ENCODE peak calls at places on chromosome 16, in nine cellular contexts. Y is body of pancreas, T is IMR-90, B is cardiac muscle cell, L is HepG2, O is upper lobe of right lung, P is AG04450, E is Caco-2, J is HCT116. G is an unnamed sample.

GRCh38 chr16:74949309-74949708 is 35.6 kb downstream of the WDR59 start:
- DNase-seq in T (no peak), E (no peak), O (no peak), B (no peak), L (no peak), P (no peak), J (no peak), Y (no peak), G (no peak)

GRCh38 chr16:88759245-88759975 is 25.6 kb downstream of the PIEZO1 start:
- DNase-seq in O (peak; percentile 84), Y (no peak), B (peak; percentile 40), E (no peak), L (peak; percentile 98), J (no peak), P (no peak), T (peak; percentile 49), G (no peak)

GRCh38 chr16:74774223-74775139 is at the start of gene FA2H:
- DNase-seq in L (peak; percentile 86), B (peak; percentile 51), Y (peak; percentile 94), O (peak; percentile 93), P (no peak), T (peak; percentile 23), J (peak; percentile 59), E (peak; percentile 100), G (peak; percentile 95)

GRCh38 chr16:23521037-23521743 is 10.9 kb upstream of the GGA2 start:
- DNase-seq in E (no peak), L (no peak), J (no peak), Y (no peak), O (no peak), P (no peak), B (no peak), T (no peak), G (no peak)

GRCh38 chr16:80759419-80760162 is 44.8 kb downstream of the CDYL2 start:
- DNase-seq in L (no peak), T (no peak), B (no peak), J (no peak), Y (no peak), O (no peak), P (no peak), E (no peak), G (no peak)

GRCh38 chr16:83967838-83968482 is at the start of gene NECAB2:
- DNase-seq in P (no peak), B (peak; percentile 36), Y (peak; percentile 38), J (no peak), O (no peak), E (peak; percentile 81), T (peak; percentile 8), L (no peak), G (peak; percentile 44)

GRCh38 chr16:85564277-85565051 is 48.7 kb upstream of the GSE1 start:
- DNase-seq in T (no peak), L (no peak), O (peak; percentile 79), J (no peak), Y (peak; percentile 47), P (no peak), E (peak; percentile 59), B (no peak), G (peak; percentile 42)

GRCh38 chr16:51638338-51639135 is 487.5 kb upstream of the SALL1 start:
- DNase-seq in P (no peak), L (no peak), E (no peak), J (no peak), O (no peak), Y (no peak), B (no peak), T (peak; percentile 6), G (no peak)

GRCh38 chr16:81401035-81401950 is 43.3 kb upstream of the CMIP start:
- DNase-seq in L (peak; percentile 12), B (peak; percentile 70), E (no peak), O (no peak), P (peak; percentile 3), J (peak; percentile 66), Y (no peak), T (peak; percentile 62), G (no peak)

GRCh38 chr16:81003064-81003463 is 3.6 kb downstream of the CMC2 start:
- DNase-seq in E (no peak), J (no peak), L (no peak), O (no peak), T (no peak), B (no peak), Y (no peak), P (no peak), G (no peak)

GRCh38 chr16:383326-384020 is 1.7 kb upstream of the PGAP6 start:
- DNase-seq in B (no peak), O (no peak), E (no peak), T (no peak), J (peak; percentile 59), P (no peak), L (no peak), Y (peak; percentile 76), G (peak; percentile 88)

GRCh38 chr16:69108905-69109252 is 3.4 kb downstream of the HAS3 start:
- DNase-seq in T (no peak), Y (no peak), J (no peak), O (peak; percentile 45), P (no peak), L (no peak), B (no peak), E (no peak), G (no peak)

GRCh38 chr16:69111216-69111615 is 5.8 kb downstream of the HAS3 start:
- DNase-seq in B (no peak), P (no peak), J (no peak), L (no peak), Y (no peak), O (peak; percentile 36), T (no peak), E (no peak), G (no peak)

GRCh38 chr16:69109486-69110270 is 4.2 kb downstream of the HAS3 start:
- DNase-seq in L (no peak), O (peak; percentile 62), Y (no peak), B (no peak), E (no peak), T (no peak), P (no peak), J (no peak), G (no peak)

GRCh38 chr16:69111831-69112230 is 6.4 kb downstream of the HAS3 start:
- DNase-seq in J (no peak), O (peak; percentile 50), B (no peak), Y (no peak), L (no peak), E (no peak), P (no peak), T (no peak), G (peak; percentile 63)

GRCh38 chr16:69110406-69110805 is 5.0 kb downstream of the HAS3 start:
- DNase-seq in T (no peak), L (no peak), Y (no peak), O (peak; percentile 15), B (no peak), E (no peak), P (no peak), J (no peak), G (no peak)
- H3K9me3 ChIP-seq in T (no peaks in the 10 kb centered on the region), L (no peaks in the 10 kb centered on the region), Y (no peaks in the 10 kb centered on the region), O (no peaks in the 10 kb centered on the region), B (no peaks in the 10 kb centered on the region), E (no peaks in the 10 kb centered on the region), P (no peaks in the 10 kb centered on the region), J (no peaks in the 10 kb centered on the region), G (no peaks in the 10 kb centered on the region)

GRCh38 chr16:48612621-48613020 is 2.6 kb upstream of the N4BP1 start:
- DNase-seq in T (no peak), L (no peak), Y (no peak), P (no peak), O (no peak), E (no peak), B (no peak), J (no peak), G (no peak)
- H3K4me3 ChIP-seq in T (no peak overlapping the region), L (peak overlapping the region; percentile 19), Y (no peak overlapping the region), P (no peak overlapping the region), O (no peak overlapping the region), E (no peak overlapping the region), B (no peak overlapping the region), J (no peak overlapping the region), G (no peak overlapping the region)

DNA sequence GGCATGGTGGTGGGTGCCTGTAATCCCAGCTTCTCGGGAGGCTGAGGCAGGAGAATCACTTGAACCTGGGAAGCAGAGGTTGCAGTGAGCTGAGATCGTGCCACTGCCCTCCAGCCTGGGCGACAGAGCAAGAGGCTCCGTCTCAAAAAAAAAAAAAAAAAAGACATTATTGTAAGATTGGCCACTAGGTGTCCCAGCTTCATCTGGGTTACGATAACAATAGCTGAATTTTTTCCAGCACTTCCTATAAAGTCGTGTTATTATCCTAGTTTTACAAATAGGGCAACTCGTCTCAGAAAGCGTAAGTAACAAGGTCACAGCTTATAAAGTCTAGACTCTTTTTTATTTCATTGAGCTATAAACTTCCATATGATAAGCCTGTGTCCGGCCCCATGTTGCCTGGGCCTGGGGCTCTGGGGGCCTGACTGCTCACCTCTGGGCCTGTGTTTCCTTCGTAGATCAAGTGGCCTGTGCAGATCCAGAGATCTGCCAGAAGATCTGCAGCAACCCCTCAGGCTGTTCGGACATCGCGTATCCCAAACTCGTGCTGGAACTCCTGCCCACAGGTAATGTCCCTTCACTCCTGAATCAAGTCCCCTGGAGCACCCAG is 60.5 kb downstream of the SLC5A11 start:
- DNase-seq in Y (no peak), J (peak; percentile 19), T (peak; percentile 26), L (peak; percentile 11), B (peak; percentile 54), E (no peak), P (no peak), O (no peak), G (no peak)
- TF ChIP-seq CTCF in Y (peak; percentile 33), J (peak; percentile 32), T (peak; percentile 48), L (peak; percentile 57), B (peak; percentile 50), E (peak; percentile 31), P (peak; percentile 46), O (peak; percentile 43), G (peak; percentile 36)

GRCh38 chr16:35750701-35751104 is 2291.3 kb downstream of the TP53TG3F start:
- DNase-seq in T (no peak), E (no peak), B (no peak), P (no peak), Y (no peak), J (no peak), O (no peak), L (no peak), G (no peak)

GRCh38 chr16:35748621-35749252 is 2289.3 kb downstream of the TP53TG3F start:
- DNase-seq in Y (no peak), T (no peak), O (no peak), E (no peak), B (no peak), L (no peak), P (no peak), J (no peak), G (no peak)

GRCh38 chr16:35750157-35750689 is 2290.8 kb downstream of the TP53TG3F start:
- DNase-seq in T (no peak), O (no peak), B (no peak), L (no peak), P (no peak), J (no peak), Y (no peak), E (no peak), G (no peak)

GRCh38 chr16:35747658-35748455 is 2288.4 kb downstream of the TP53TG3F start:
- DNase-seq in E (no peak), J (no peak), O (no peak), Y (no peak), P (no peak), L (no peak), B (no peak), T (no peak), G (no peak)

GRCh38 chr16:35749253-35750141 is 2290.1 kb downstream of the TP53TG3F start:
- DNase-seq in P (no peak), T (no peak), Y (no peak), L (no peak), B (no peak), O (no peak), J (no peak), E (no peak), G (no peak)
- H3K9me3 ChIP-seq in P (peaks cover 89% of the 10 kb centered on the region), T (peaks cover 56% of the 10 kb centered on the region), Y (peaks cover 7% of the 10 kb centered on the region), L (peaks cover 100% of the 10 kb centered on the region), B (no peaks in the 10 kb centered on the region), O (no peaks in the 10 kb centered on the region), J (no peaks in the 10 kb centered on the region), E (no peaks in the 10 kb centered on the region), G (no peaks in the 10 kb centered on the region)

GRCh38 chr16:11964761-11965539 is at the start of gene TNFRSF17:
- DNase-seq in O (no peak), T (peak; percentile 37), B (no peak), P (no peak), Y (no peak), J (no peak), E (no peak), L (no peak), G (peak; percentile 37)
- H3K4me3 ChIP-seq in O (no peak within 1 kb of the TSS), T (no peak within 1 kb of the TSS), B (no peak within 1 kb of the TSS), P (no peak within 1 kb of the TSS), Y (no peak within 1 kb of the TSS), J (no peak within 1 kb of the TSS), E (no peak within 1 kb of the TSS), L (no peak within 1 kb of the TSS), G (no peak within 1 kb of the TSS)